ENCODE peak calls at places on chromosomes 7 and 10, in six cellular contexts. I is K562, G is SK-N-SH, X is thyroid gland, W is stomach, S is left ventricle myocardium inferior. V is an unnamed sample.

GRCh38 chr10:122257041-122257440 is 14.1 kb upstream of the BTBD16 start:
- DNase-seq in X (no peak), W (no peak), S (no peak), I (no peak), G (no peak), V (no peak)

GRCh38 chr10:47026301-47027107 is 115.3 kb downstream of the PTPN20 start:
- DNase-seq in W (peak; percentile 23), X (no peak), S (no peak), I (no peak), G (no peak), V (peak; percentile 66)

GRCh38 chr7:26863504-26864308 is 684 bp downstream of the SKAP2 start:
- DNase-seq in X (no peak), I (peak; percentile 59), G (no peak), S (no peak), W (no peak), V (no peak)

GRCh38 chr10:133162178-133162909 is 2.3 kb downstream of the KNDC1 start:
- DNase-seq in I (no peak), X (no peak), S (no peak), G (no peak), W (no peak), V (no peak)

GRCh38 chr7:44177570-44178131 is 11.6 kb downstream of the GCK start:
- DNase-seq in X (no peak), I (no peak), G (no peak), S (no peak), W (no peak), V (no peak)

GRCh38 chr7:155998328-155998691 is 186.0 kb upstream of the SHH start:
- DNase-seq in W (no peak), X (no peak), S (no peak), I (no peak), G (no peak), V (no peak)

GRCh38 chr7:139358541-139359365 is 941 bp upstream of the LUC7L2 start:
- DNase-seq in S (no peak), W (no peak), I (peak; percentile 72), X (no peak), G (peak; percentile 68), V (no peak)

GRCh38 chr10:3779146-3779707 is 5.8 kb downstream of the KLF6 start:
- DNase-seq in G (no peak), W (no peak), I (no peak), S (no peak), X (no peak), V (no peak)

GRCh38 chr10:96413151-96413787 is 54.5 kb upstream of the OPALIN start:
- DNase-seq in X (peak; percentile 30), I (peak; percentile 15), S (no peak), G (no peak), W (no peak), V (no peak)
- TF ChIP-seq CTCF in X (no peak), I (peak; percentile 22), S (peak; percentile 20), G (peak; percentile 26), W (no peak), V (no peak)

GRCh38 chr10:84355106-84355505 is 26.7 kb downstream of the CCSER2 start:
- DNase-seq in I (no peak), X (no peak), W (no peak), S (no peak), G (no peak), V (no peak)
- H3K4me1 ChIP-seq in I (peaks cover 2% of the 10 kb centered on the region), X (peaks cover 12% of the 10 kb centered on the region), W (peaks cover 5% of the 10 kb centered on the region), S (peaks cover 64% of the 10 kb centered on the region), G (peaks cover 9% of the 10 kb centered on the region), V (no peaks in the 10 kb centered on the region)

DNA sequence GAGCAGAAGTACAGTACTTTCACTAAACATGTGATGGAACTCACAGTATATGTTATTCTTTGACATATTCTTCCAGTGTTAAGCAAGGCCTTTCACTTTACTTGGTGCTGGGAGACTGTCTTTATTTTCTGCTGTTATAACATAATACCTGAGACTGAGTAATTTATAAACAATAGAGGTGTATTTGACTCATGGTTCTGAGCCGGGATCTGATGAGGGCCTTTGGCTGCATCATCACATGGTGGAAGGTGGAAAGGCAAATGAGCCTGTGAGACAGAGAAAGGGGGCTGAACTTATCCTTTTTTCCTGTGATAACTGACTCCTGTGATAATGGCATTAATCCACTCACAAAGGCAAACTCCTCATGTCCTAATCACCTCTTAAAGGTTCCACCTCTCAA is 1.4 kb downstream of the SUPV3L1 start:
- DNase-seq in G (no peak), I (no peak), W (no peak), S (no peak), X (no peak), V (no peak)
- H3K4me3 ChIP-seq in G (peak overlapping the region; percentile 95), I (peak overlapping the region; percentile 99), W (peak overlapping the region; percentile 83), S (peak overlapping the region; percentile 85), X (no peak overlapping the region), V (no peak overlapping the region)

GRCh38 chr7:38716397-38716796 is 85.2 kb upstream of the AMPH start:
- DNase-seq in S (no peak), I (peak; percentile 21), W (no peak), G (no peak), X (no peak), V (no peak)
- TF ChIP-seq CTCF in S (no peak), I (peak; percentile 37), W (no peak), G (no peak), X (no peak), V (no peak)

DNA sequence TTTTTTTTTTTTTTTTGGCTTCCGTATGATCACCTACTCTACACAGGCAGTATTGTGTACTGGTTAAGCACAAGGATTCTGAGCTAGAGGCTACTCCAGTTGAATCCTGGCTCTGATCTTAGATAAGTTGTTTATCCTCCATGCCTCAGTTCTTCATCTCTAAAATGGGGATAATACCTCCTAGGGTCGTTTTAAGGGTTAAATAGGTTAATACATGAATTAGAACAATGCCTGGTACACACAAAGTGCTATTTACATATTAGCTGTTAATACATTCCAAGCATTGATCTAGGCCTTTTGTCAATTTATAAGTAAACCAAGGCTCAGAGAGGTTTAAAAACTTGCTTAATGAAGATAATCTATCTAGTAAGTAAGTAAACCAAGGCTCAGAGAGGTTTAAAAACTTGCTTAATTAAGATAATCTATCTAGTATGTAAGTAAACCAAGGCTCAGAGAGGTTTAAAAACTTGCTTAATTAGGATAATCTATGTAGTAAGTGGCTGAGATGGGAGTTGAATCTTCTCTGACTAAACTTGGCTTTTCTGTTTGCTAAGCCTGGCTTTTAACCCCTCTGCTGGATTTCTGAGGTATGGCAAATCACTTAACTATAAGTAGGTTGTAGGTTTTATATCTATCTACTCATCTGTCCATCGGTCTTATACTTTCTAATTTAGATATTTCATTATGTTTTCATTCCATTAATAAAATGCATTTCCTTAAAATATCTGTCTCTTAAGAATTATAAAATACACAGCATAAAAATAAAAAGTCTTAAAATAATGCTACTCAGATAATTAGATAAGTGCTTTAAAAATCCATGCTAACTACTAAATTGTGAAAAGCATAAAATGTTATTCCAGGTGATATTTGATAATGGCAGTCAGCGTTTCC is 59.2 kb downstream of the ST7 start:
- DNase-seq in W (no peak), X (no peak), I (peak; percentile 79), S (no peak), G (peak; percentile 48), V (no peak)
- H3K4me1 ChIP-seq in W (no peaks in the 10 kb centered on the region), X (peaks cover 12% of the 10 kb centered on the region), I (peaks cover 63% of the 10 kb centered on the region), S (peaks cover 71% of the 10 kb centered on the region), G (peaks cover 20% of the 10 kb centered on the region), V (peaks cover 40% of the 10 kb centered on the region)

GRCh38 chr7:54813398-54813797 is 54.4 kb upstream of the SEC61G start:
- DNase-seq in S (peak; percentile 43), G (no peak), X (no peak), I (no peak), W (no peak), V (no peak)
- H3K4me3 ChIP-seq in S (no peak overlapping the region), G (no peak overlapping the region), X (no peak overlapping the region), I (no peak overlapping the region), W (no peak overlapping the region), V (no peak overlapping the region)

DNA sequence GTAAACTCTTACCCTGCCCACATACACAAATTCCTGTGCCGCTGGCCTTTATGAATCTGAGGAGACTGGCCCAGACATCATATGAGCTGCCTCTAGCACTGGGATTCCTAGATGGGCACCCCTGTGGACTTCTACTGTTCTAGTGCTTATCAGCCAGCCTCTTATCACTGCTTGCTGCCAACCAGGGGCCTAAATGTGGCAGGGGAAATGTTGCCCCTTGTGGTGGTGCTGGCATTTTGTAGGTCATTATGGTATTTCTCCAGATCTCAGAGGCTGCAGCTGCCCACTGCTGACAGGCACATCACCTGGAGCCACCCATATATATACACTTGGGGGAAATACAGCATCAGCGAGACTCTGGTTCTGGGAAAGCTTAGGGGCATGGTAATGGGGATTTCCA is 5.4 kb downstream of the SFR1 start:
- DNase-seq in X (peak; percentile 19), G (peak; percentile 57), W (no peak), S (no peak), I (no peak), V (no peak)
- TF ChIP-seq CTCF in X (no peak), G (peak; percentile 35), W (no peak), S (peak; percentile 10), I (no peak), V (no peak)

GRCh38 chr10:77602231-77602912 is 35.2 kb downstream of the KCNMA1 start:
- DNase-seq in G (no peak), S (no peak), W (no peak), I (peak; percentile 16), X (no peak), V (no peak)
- H3K4me1 ChIP-seq in G (no peaks in the 10 kb centered on the region), S (no peaks in the 10 kb centered on the region), W (peaks cover 15% of the 10 kb centered on the region), I (no peaks in the 10 kb centered on the region), X (no peaks in the 10 kb centered on the region), V (peaks cover 22% of the 10 kb centered on the region)

GRCh38 chr10:99431190-99431549 is 746 bp upstream of the GOT1 start:
- DNase-seq in G (peak; percentile 33), I (peak; percentile 69), W (peak; percentile 74), S (peak; percentile 85), X (peak; percentile 87), V (peak; percentile 88)

GRCh38 chr10:99430451-99431189 is at the start of gene GOT1:
- DNase-seq in G (peak; percentile 97), I (peak; percentile 96), W (peak; percentile 95), X (peak; percentile 98), S (peak; percentile 93), V (peak; percentile 96)

GRCh38 chr10:99432881-99433280 is 2.5 kb upstream of the GOT1 start:
- DNase-seq in W (no peak), G (no peak), I (no peak), S (no peak), X (no peak), V (no peak)

GRCh38 chr10:99433378-99434020 is 3.1 kb upstream of the GOT1 start:
- DNase-seq in S (no peak), W (no peak), I (peak; percentile 12), X (peak; percentile 2), G (no peak), V (no peak)

DNA sequence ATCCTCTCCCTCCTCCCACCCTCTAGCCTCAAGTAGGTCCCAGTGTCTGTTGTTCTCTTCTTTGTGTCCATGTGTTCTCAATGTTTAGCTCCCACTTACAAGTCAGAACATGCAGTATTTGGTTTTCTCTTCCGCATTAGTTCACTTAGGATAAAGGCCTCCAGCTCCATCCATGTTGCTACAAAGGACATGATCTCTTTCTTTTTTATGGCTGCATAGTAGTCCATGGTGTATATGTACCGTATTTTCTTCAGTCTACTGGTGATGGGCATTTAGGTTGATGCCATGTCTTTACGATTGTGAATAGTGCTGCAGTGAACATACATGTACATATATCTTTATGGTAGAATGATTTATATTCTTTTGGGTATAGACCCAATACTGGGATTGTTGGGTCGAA is 1.6 kb upstream of the GOT1 start:
- DNase-seq in S (no peak), G (no peak), W (no peak), I (no peak), X (no peak), V (no peak)
- H3K4me3 ChIP-seq in S (peak overlapping the region; percentile 87), G (no peak overlapping the region), W (no peak overlapping the region), I (peak overlapping the region; percentile 95), X (no peak overlapping the region), V (peak overlapping the region; percentile 75)

V was measured in left lung.